ENCODE peak calls at places on chromosomes 12 and 14, in four cellular contexts. One of them, this sample, is unnamed.

GRCh38 chr14:60183724-60184596 is 18.8 kb upstream of the DHRS7 start:
- DNase-seq in right lobe of liver: no peak
- DNase-seq in stomach: no peak
- DNase-seq in A549: peak; percentile 12
- DNase-seq in this sample: no peak

GRCh38 chr14:81436296-81437138 is 36.4 kb upstream of the STON2 start:
- DNase-seq in right lobe of liver: peak; percentile 86
- DNase-seq in stomach: peak; percentile 83
- DNase-seq in A549: peak; percentile 83
- DNase-seq in this sample: peak; percentile 76

GRCh38 chr14:104367811-104368750 is 211.5 kb upstream of the C14orf180 start:
- DNase-seq in right lobe of liver: no peak
- DNase-seq in stomach: no peak
- DNase-seq in A549: no peak
- DNase-seq in this sample: no peak

GRCh38 chr14:60222820-60223219 is 26.2 kb upstream of the PPM1A start:
- DNase-seq in right lobe of liver: peak; percentile 86
- DNase-seq in stomach: peak; percentile 79
- DNase-seq in A549: no peak
- DNase-seq in this sample: no peak

GRCh38 chr12:77724367-77724957 is 106.2 kb upstream of the NAV3 start:
- DNase-seq in right lobe of liver: no peak
- DNase-seq in stomach: no peak
- DNase-seq in A549: no peak
- DNase-seq in this sample: no peak

GRCh38 chr12:28936221-28936620 is 212.9 kb upstream of the FAR2 start:
- DNase-seq in right lobe of liver: no peak
- DNase-seq in stomach: no peak
- DNase-seq in A549: no peak
- DNase-seq in this sample: no peak

GRCh38 chr12:96774501-96775256 is 132.4 kb upstream of the NEDD1 start:
- DNase-seq in right lobe of liver: no peak
- DNase-seq in stomach: no peak
- DNase-seq in A549: peak; percentile 6
- DNase-seq in this sample: no peak

GRCh38 chr14:95335071-95335470 is 15.4 kb upstream of the CLMN start:
- DNase-seq in right lobe of liver: no peak
- DNase-seq in stomach: no peak
- DNase-seq in A549: no peak
- DNase-seq in this sample: no peak

GRCh38 chr14:30114051-30114450 is 186.4 kb upstream of the PRKD1 start:
- DNase-seq in right lobe of liver: no peak
- DNase-seq in stomach: no peak
- DNase-seq in A549: no peak
- DNase-seq in this sample: no peak

GRCh38 chr12:19546611-19547162 is 107.4 kb downstream of the AEBP2 start:
- DNase-seq in right lobe of liver: no peak
- DNase-seq in stomach: no peak
- DNase-seq in A549: no peak
- DNase-seq in this sample: no peak

GRCh38 chr14:104249706-104250105 is 111.3 kb downstream of the KIF26A start:
- DNase-seq in right lobe of liver: peak; percentile 45
- DNase-seq in stomach: peak; percentile 20
- DNase-seq in A549: no peak
- DNase-seq in this sample: no peak

GRCh38 chr12:48037267-48037915 is 33.1 kb upstream of the COL2A1 start:
- DNase-seq in right lobe of liver: no peak
- DNase-seq in stomach: no peak
- DNase-seq in A549: no peak
- DNase-seq in this sample: no peak

GRCh38 chr12:66144796-66145754 is 14.5 kb upstream of the LLPH start:
- DNase-seq in right lobe of liver: no peak
- DNase-seq in stomach: peak; percentile 65
- DNase-seq in A549: peak; percentile 37
- DNase-seq in this sample: no peak

GRCh38 chr12:123995023-123995422 is 22.0 kb downstream of the ZNF664 start:
- DNase-seq in right lobe of liver: no peak
- DNase-seq in stomach: no peak
- DNase-seq in A549: no peak
- DNase-seq in this sample: no peak

GRCh38 chr14:96393292-96393691 is 1.4 kb downstream of the AK7 start:
- DNase-seq in right lobe of liver: no peak
- DNase-seq in stomach: no peak
- DNase-seq in A549: no peak
- DNase-seq in this sample: no peak

GRCh38 chr14:58574623-58575022 is 63.1 kb upstream of the DACT1 start:
- DNase-seq in right lobe of liver: no peak
- DNase-seq in stomach: no peak
- DNase-seq in A549: no peak
- DNase-seq in this sample: no peak

GRCh38 chr14:52998376-52999010 is 47.6 kb upstream of the FERMT2 start:
- DNase-seq in right lobe of liver: no peak
- DNase-seq in stomach: no peak
- DNase-seq in A549: no peak
- DNase-seq in this sample: no peak

GRCh38 chr12:51631591-51631990 is 40.6 kb downstream of the SCN8A start:
- DNase-seq in right lobe of liver: no peak
- DNase-seq in stomach: no peak
- DNase-seq in A549: peak; percentile 15
- DNase-seq in this sample: no peak

GRCh38 chr14:101062065-101062450 is 158.5 kb upstream of the RTL1 start:
- DNase-seq in right lobe of liver: peak; percentile 43
- DNase-seq in stomach: no peak
- DNase-seq in A549: no peak
- DNase-seq in this sample: no peak

GRCh38 chr14:90963343-90963742 is 97.1 kb downstream of the RPS6KA5 start:
- DNase-seq in right lobe of liver: no peak
- DNase-seq in stomach: no peak
- DNase-seq in A549: no peak
- DNase-seq in this sample: no peak

GRCh38 chr14:103721334-103722120 is 5.9 kb downstream of the ZFYVE21 start:
- DNase-seq in right lobe of liver: no peak
- DNase-seq in stomach: no peak
- DNase-seq in A549: peak; percentile 42
- DNase-seq in this sample: no peak

GRCh38 chr14:49972840-49973239 is 80.0 kb downstream of the ARF6 start:
- DNase-seq in right lobe of liver: no peak
- DNase-seq in stomach: peak; percentile 36
- DNase-seq in A549: peak; percentile 72
- DNase-seq in this sample: no peak

GRCh38 chr12:20404576-20405346 is 36.4 kb downstream of the PDE3A start:
- DNase-seq in right lobe of liver: no peak
- DNase-seq in stomach: peak; percentile 27
- DNase-seq in A549: no peak
- DNase-seq in this sample: no peak

GRCh38 chr14:61678966-61679365 is 16.3 kb upstream of the HIF1A start:
- DNase-seq in right lobe of liver: no peak
- DNase-seq in stomach: no peak
- DNase-seq in A549: no peak
- DNase-seq in this sample: no peak

GRCh38 chr14:61188196-61188595 is 92.9 kb downstream of the TMEM30B start:
- DNase-seq in right lobe of liver: peak; percentile 57
- DNase-seq in stomach: no peak
- DNase-seq in A549: peak; percentile 43
- DNase-seq in this sample: no peak

GRCh38 chr12:6450091-6450868 is 1.6 kb upstream of the TAPBPL start:
- DNase-seq in right lobe of liver: peak; percentile 37
- DNase-seq in stomach: no peak
- DNase-seq in A549: no peak
- DNase-seq in this sample: no peak

GRCh38 chr14:100772607-100773165 is 46.0 kb downstream of the DLK1 start:
- DNase-seq in right lobe of liver: no peak
- DNase-seq in stomach: no peak
- DNase-seq in A549: no peak
- DNase-seq in this sample: no peak

GRCh38 chr12:100576311-100577036 is 3.0 kb downstream of the GAS2L3 start:
- DNase-seq in right lobe of liver: no peak
- DNase-seq in stomach: no peak
- DNase-seq in A549: peak; percentile 28
- DNase-seq in this sample: no peak

GRCh38 chr12:67155863-67156262 is 113.3 kb upstream of the CAND1 start:
- DNase-seq in right lobe of liver: no peak
- DNase-seq in stomach: no peak
- DNase-seq in A549: no peak
- DNase-seq in this sample: no peak

GRCh38 chr12:14514946-14515345 is 52.7 kb downstream of the PLBD1 start:
- DNase-seq in right lobe of liver: no peak
- DNase-seq in stomach: no peak
- DNase-seq in A549: no peak
- DNase-seq in this sample: no peak

GRCh38 chr12:108053512-108053911 is 75.6 kb upstream of the WSCD2 start:
- DNase-seq in right lobe of liver: no peak
- DNase-seq in stomach: no peak
- DNase-seq in A549: no peak
- DNase-seq in this sample: no peak

GRCh38 chr14:77272261-77272660 is 1.3 kb upstream of the NGB start:
- DNase-seq in right lobe of liver: no peak
- DNase-seq in stomach: no peak
- DNase-seq in A549: no peak
- DNase-seq in this sample: no peak

GRCh38 chr12:100141998-100142850 is 450 bp downstream of the BLTP3B start:
- DNase-seq in right lobe of liver: peak; percentile 84
- DNase-seq in stomach: peak; percentile 75
- DNase-seq in A549: no peak
- DNase-seq in this sample: no peak

GRCh38 chr14:61569783-61570182 is 125.5 kb upstream of the HIF1A start:
- DNase-seq in right lobe of liver: no peak
- DNase-seq in stomach: peak; percentile 59
- DNase-seq in A549: no peak
- DNase-seq in this sample: no peak

DNA sequence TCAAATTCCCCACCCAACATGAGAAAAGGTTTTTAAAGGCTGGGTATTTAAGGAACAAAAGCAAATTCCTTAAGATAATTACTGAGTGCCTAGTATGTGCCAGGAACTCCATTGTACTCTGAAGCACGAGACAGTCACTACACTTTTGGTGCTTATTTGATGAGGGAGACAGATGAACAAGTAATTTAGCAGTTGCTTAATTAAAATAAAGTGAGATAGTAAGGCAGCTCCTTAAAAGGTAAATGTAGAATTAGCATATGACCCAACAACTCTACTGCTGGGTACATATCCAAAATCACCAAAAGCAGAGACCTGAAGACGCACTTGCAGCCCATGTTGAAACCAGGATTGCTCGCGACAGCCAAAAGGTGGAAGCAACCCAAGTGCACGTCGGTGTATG is 21.3 kb downstream of the POLE start:
- DNase-seq in right lobe of liver: no peak
- DNase-seq in stomach: no peak
- DNase-seq in A549: no peak
- DNase-seq in this sample: no peak
- TF ChIP-seq POLR2A in right lobe of liver: no peak
- TF ChIP-seq POLR2A in stomach: no peak
- TF ChIP-seq POLR2A in A549: no peak
- TF ChIP-seq POLR2A in this sample: no peak

DNA sequence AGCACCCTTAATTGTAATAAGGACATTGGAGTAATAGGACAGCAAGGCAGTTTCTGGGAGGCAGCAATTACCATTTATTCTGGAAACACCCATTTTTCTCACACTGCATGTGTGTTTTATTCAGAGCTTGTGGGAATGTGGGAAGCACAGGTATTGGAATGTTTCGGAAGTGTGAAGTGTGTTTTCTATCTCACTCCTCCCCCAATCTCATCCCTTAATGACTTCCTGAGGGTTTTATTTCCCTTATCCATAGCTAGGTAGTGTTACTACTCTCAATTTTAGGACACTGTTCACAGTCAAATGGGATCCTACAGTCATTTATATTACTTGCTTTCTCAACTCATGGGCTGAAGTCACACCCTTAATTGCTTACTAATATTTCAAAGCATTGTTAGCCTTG is 20.3 kb downstream of the PCBP2 start:
- DNase-seq in right lobe of liver: no peak
- DNase-seq in stomach: no peak
- DNase-seq in A549: no peak
- DNase-seq in this sample: no peak
- TF ChIP-seq POLR2A in right lobe of liver: no peak
- TF ChIP-seq POLR2A in stomach: no peak
- TF ChIP-seq POLR2A in A549: no peak
- TF ChIP-seq POLR2A in this sample: no peak

DNA sequence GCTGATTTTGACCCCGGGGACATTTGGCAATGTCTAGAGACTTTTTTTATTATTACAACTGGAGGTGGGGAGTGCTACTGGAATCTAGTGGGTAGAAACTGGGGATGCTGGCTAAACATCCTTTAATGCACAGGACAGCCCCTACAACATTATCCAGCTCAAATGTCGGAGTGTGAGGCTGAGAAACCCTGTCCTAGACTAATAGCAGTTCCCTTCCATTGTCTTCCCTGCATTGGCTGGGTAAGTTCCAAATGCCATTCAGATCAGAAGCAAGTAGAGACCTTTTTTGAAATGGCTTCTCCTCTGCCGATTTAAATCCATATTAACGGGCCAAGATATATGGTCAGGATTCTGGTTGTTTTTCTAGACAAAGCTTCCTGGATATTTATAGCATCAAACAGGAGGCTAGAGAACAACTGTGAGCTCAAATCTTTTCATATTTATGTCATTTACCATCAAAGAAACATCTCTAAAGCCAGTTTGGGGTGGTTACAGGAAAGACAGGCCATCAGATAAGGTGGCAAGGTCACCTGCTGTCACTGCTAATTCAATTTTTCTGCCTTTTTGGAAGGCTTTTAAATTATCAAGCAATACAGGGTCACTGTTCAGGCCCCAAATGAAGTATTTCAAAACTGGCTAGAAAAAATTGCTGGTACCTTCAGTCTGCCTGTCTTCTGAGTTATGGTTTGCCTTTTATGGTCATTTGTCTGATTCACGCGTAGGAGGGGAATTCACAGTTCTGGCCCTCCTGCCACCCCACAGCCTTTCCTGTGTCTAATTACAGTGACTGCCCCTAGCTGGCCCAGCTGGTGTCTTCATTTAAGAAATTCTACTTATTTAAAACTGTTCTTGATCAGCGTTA is 20.1 kb upstream of the AKAP5 start:
- DNase-seq in right lobe of liver: no peak
- DNase-seq in stomach: no peak
- DNase-seq in A549: no peak
- DNase-seq in this sample: peak; percentile 59
- TF ChIP-seq POLR2A in right lobe of liver: peak; percentile 4
- TF ChIP-seq POLR2A in stomach: no peak
- TF ChIP-seq POLR2A in A549: no peak
- TF ChIP-seq POLR2A in this sample: peak; percentile 66

DNA sequence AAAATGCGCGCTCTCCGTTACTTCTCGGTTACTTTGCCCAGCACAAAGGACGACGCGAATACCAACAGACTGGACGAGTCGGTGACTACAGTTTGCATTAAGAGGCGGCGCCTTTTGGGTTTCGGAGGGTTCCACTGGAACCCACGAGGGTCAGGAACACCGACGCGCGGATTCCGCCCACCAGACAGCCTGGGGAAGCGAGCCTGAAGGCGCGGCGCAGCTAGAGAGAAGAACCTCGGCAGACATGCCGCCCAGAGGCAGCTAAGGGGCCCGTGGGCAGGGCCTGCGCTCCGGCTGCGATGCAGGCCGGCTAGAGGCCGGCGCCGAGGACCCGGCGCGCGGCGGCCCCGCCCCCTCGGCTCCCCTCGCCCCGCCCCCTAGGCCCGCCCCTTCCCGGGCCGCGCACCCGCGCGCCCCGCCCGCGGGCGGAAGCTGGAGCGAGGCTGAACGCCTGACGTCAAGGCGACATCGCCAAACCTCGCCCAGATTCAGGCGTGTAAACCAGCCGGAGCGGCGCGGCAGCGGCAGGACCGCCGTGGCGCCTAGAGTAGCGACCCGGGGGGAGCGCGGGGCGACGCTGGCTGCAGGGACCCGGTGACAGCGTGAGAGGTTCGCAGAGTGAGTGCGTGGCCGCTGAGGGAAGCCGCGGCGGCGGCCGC is at the start of gene RAP1B:
- DNase-seq in right lobe of liver: peak; percentile 95
- DNase-seq in stomach: peak; percentile 90
- DNase-seq in A549: peak; percentile 70
- DNase-seq in this sample: peak; percentile 79
- TF ChIP-seq POLR2A in right lobe of liver: peak; percentile 96
- TF ChIP-seq POLR2A in stomach: no peak
- TF ChIP-seq POLR2A in A549: peak; percentile 89
- TF ChIP-seq POLR2A in this sample: peak; percentile 93